ENCODE peak calls at places on chromosomes 16 and 17, in eight cellular contexts. W is stimulated activated CD8-positive, alpha-beta memory T cell treated with anti-CD3 and anti-CD28 coated beads, Interleukin-4, amount 100 ng/mL, for 4 hours; T is NT2/D1; B is EL; X is pancreas; Y is HCEC 1CT; H is Daoy; K is hypothalamus. U is an unnamed sample.

GRCh38 chr17:32142857-32143524 is 689 bp downstream of the RHOT1 start:
- DNase-seq in B (peak; percentile 74), Y (peak; percentile 52), T (no peak), K (no peak), W (no peak), X (peak; percentile 80), H (peak; percentile 56), U (peak; percentile 74)

GRCh38 chr17:68591583-68591982 is 9.6 kb downstream of the FAM20A start:
- DNase-seq in T (no peak), X (peak; percentile 49), B (no peak), H (peak; percentile 73), K (no peak), Y (no peak), W (no peak), U (peak; percentile 73)

GRCh38 chr16:20385844-20386832 is 18.4 kb downstream of the PDILT start:
- DNase-seq in B (peak; percentile 36), X (peak; percentile 84), H (peak; percentile 55), T (peak; percentile 32), K (peak; percentile 45), Y (peak; percentile 11), W (peak; percentile 24), U (peak; percentile 83)

GRCh38 chr16:24499193-24499814 is 40.1 kb upstream of the RBBP6 start:
- DNase-seq in B (peak; percentile 48), T (no peak), W (no peak), Y (peak; percentile 28), K (peak; percentile 7), H (peak; percentile 52), X (no peak), U (peak; percentile 55)

GRCh38 chr17:45732926-45733505 is 51.1 kb upstream of the CRHR1 start:
- DNase-seq in H (no peak), X (no peak), T (no peak), K (no peak), Y (no peak), B (peak; percentile 13), W (no peak), U (no peak)

GRCh38 chr17:27236710-27237315 is 57.1 kb upstream of the WSB1 start:
- DNase-seq in H (peak; percentile 56), X (peak; percentile 71), K (peak; percentile 5), B (peak; percentile 62), W (peak; percentile 73), T (peak; percentile 44), Y (peak; percentile 40), U (peak; percentile 91)

GRCh38 chr16:64952177-64952576 is 169.7 kb downstream of the CDH11 start:
- DNase-seq in K (no peak), Y (peak; percentile 84), B (peak; percentile 78), W (no peak), T (no peak), X (no peak), H (peak; percentile 35), U (no peak)

GRCh38 chr17:82882715-82883446 is 43.1 kb upstream of the ZNF750 start:
- DNase-seq in B (no peak), T (no peak), X (peak; percentile 90), Y (no peak), H (no peak), K (no peak), W (peak; percentile 46), U (no peak)

GRCh38 chr17:52159810-52160578 is 1.5 kb upstream of the CA10 start:
- DNase-seq in K (no peak), X (no peak), T (no peak), B (no peak), W (no peak), Y (no peak), H (no peak), U (no peak)

GRCh38 chr17:38898812-38899348 is 26.5 kb upstream of the LASP1NB start:
- DNase-seq in Y (no peak), B (no peak), X (no peak), H (peak; percentile 29), W (peak; percentile 75), T (no peak), K (no peak), U (no peak)

GRCh38 chr17:21296097-21297025 is 11.8 kb downstream of the MAP2K3 start:
- DNase-seq in Y (no peak), H (peak; percentile 85), T (no peak), W (no peak), X (peak; percentile 69), K (no peak), B (no peak), U (no peak)

GRCh38 chr16:1950047-1950446 is 4.4 kb downstream of the RPL3L start:
- DNase-seq in H (no peak), W (no peak), K (no peak), T (no peak), B (no peak), Y (no peak), X (no peak), U (no peak)

GRCh38 chr17:79791354-79792123 is 5.3 kb downstream of the CBX8 start:
- DNase-seq in H (no peak), B (no peak), W (no peak), X (peak; percentile 25), K (no peak), Y (no peak), T (no peak), U (no peak)

U was measured in testis.